ENCODE peak calls at places on chromosome 4, in five cellular contexts. A is CD4-positive, CD25-positive, alpha-beta regulatory T cell; C is transverse colon; N is GM23248; F is mesendoderm. X is an unnamed sample.

GRCh38 chr4:155582971-155583437 is 83.6 kb upstream of the GUCY1A1 start:
- DNase-seq in N (peak; percentile 72), A (peak; percentile 32), C (no peak), F (peak; percentile 44), X (no peak)

GRCh38 chr4:69147334-69147733 is 51.1 kb downstream of the UGT2B7 start:
- DNase-seq in F (no peak), N (no peak), A (no peak), C (no peak), X (no peak)

GRCh38 chr4:139736257-139736626 is 70.6 kb downstream of the MGST2 start:
- DNase-seq in N (peak; percentile 35), A (no peak), C (no peak), F (peak; percentile 37), X (no peak)

GRCh38 chr4:184450045-184450444 is 24.3 kb downstream of the IRF2 start:
- DNase-seq in N (peak; percentile 88), F (no peak), C (no peak), A (no peak), X (no peak)

GRCh38 chr4:34766935-34767859 is 1477.1 kb downstream of the ARAP2 start:
- DNase-seq in N (no peak), F (no peak), A (no peak), C (no peak), X (no peak)

GRCh38 chr4:87555751-87556619 is 26.8 kb upstream of the SPARCL1 start:
- DNase-seq in F (no peak), C (no peak), A (no peak), N (peak; percentile 96), X (no peak)

GRCh38 chr4:67035501-67035900 is 509.8 kb downstream of the CENPC start:
- DNase-seq in F (no peak), N (peak; percentile 0), C (no peak), A (no peak), X (no peak)

GRCh38 chr4:13933163-13933562 is 305.6 kb upstream of the BOD1L1 start:
- DNase-seq in A (no peak), C (no peak), N (peak; percentile 71), F (no peak), X (no peak)

GRCh38 chr4:120299631-120300030 is 233.0 kb upstream of the MAD2L1 start:
- DNase-seq in N (no peak), A (no peak), C (no peak), F (no peak), X (no peak)

GRCh38 chr4:5979981-5980380 is 38.2 kb downstream of the C4orf50 start:
- DNase-seq in A (no peak), F (peak; percentile 81), C (no peak), N (peak; percentile 23), X (no peak)

GRCh38 chr4:159547645-159548308 is 444.9 kb downstream of the RAPGEF2 start:
- DNase-seq in A (no peak), N (peak; percentile 31), C (no peak), F (no peak), X (no peak)

GRCh38 chr4:40301592-40301991 is 33.5 kb upstream of the CHRNA9 start:
- DNase-seq in A (peak; percentile 97), F (no peak), C (peak; percentile 64), N (no peak), X (no peak)

GRCh38 chr4:118280501-118281218 is 72.1 kb downstream of the PRSS12 start:
- DNase-seq in C (peak; percentile 69), N (peak; percentile 72), F (peak; percentile 80), A (peak; percentile 69), X (no peak)

DNA sequence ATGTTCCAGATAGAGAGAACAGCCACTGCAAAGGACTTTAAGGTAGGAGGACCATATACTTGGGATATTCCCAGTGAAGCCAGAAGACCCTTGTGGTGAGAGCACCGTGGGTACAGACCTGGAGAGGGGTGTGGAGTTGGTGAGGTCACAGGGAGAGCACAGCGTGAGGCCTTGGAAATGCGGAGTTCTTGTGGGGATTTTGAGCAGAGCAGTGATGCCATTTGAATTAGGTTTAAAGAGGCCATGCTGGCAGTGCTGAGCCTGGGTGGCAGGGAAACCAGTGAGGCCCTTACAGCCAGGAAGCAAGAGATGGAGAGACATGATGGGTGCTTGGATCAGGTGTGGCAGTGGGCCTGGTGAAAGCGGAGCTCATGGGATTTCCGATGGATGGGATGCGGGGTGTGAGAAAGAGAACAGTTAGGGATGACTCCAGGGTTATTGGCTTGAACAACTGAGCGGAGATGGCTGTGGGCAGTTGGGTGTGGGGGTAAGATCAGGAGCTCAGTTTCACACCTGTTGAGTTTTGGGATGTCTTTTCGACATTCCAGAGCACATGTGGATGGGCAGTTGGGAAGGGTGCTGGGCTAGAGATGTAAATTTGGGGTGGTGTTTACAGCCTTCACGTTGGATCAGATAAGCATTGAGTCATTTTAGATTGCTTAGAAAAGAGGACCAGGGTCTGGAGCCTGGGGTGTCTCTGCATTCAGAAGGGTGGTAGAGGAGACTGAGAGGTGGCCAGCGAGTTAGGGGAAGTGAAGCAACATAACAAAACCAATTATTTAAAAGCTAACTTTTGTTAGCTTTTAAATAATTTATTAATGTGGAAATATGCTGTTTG is 68.9 kb downstream of the TMEM131L start:
- DNase-seq in F (peak; percentile 41), N (no peak), A (no peak), C (no peak), X (no peak)
- H3K4me1 ChIP-seq in F (peaks cover 5% of the 10 kb centered on the region), N (peaks cover 24% of the 10 kb centered on the region), A (peaks cover 88% of the 10 kb centered on the region), C (peaks cover 51% of the 10 kb centered on the region), X (peaks cover 83% of the 10 kb centered on the region)

GRCh38 chr4:7208509-7209451 is 16.4 kb downstream of the SORCS2 start:
- DNase-seq in A (no peak), C (no peak), F (no peak), N (no peak), X (no peak)

GRCh38 chr4:7204656-7205387 is 12.5 kb downstream of the SORCS2 start:
- DNase-seq in N (no peak), F (no peak), C (no peak), A (no peak), X (no peak)

GRCh38 chr4:7207791-7208231 is 15.5 kb downstream of the SORCS2 start:
- DNase-seq in A (no peak), N (peak; percentile 56), C (no peak), F (no peak), X (no peak)

GRCh38 chr4:7206856-7207567 is 14.7 kb downstream of the SORCS2 start:
- DNase-seq in N (peak; percentile 98), C (peak; percentile 66), A (no peak), F (peak; percentile 68), X (peak; percentile 86)

DNA sequence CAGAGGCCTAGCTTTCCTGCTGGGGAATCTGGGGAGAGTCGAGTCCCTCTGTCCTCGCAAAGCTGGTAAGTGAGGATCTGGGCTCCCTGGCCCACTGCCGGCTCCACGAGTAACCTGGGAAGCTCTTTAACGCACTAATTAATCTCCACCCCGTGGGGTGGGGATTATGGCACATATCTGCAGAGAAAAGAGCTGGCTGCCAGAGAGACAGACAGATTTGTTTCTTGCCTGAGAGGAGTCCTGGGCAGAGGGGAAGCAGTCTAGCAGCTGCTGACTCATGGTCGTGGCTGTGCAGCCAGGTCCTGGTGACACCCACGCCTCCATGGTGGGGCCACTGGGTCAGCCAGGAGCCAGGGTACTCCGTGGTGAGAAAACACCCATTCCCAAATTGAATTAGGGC is 14.0 kb downstream of the SORCS2 start:
- DNase-seq in A (no peak), F (peak; percentile 51), N (peak; percentile 91), C (no peak), X (peak; percentile 87)
- H3K27ac ChIP-seq in A (no peak overlapping the region), F (no peak overlapping the region), N (peak overlapping the region; percentile 95), C (peak overlapping the region; percentile 75), X (peak overlapping the region; percentile 68)

GRCh38 chr4:22488136-22488535 is 27.7 kb downstream of the ADGRA3 start:
- DNase-seq in F (no peak), C (no peak), N (no peak), A (no peak), X (no peak)
- H3K4me1 ChIP-seq in F (peaks cover 12% of the 10 kb centered on the region), C (peaks cover 79% of the 10 kb centered on the region), N (peaks cover 18% of the 10 kb centered on the region), A (no peaks in the 10 kb centered on the region), X (peaks cover 14% of the 10 kb centered on the region)

GRCh38 chr4:30744386-30744785 is 24.2 kb downstream of the PCDH7 start:
- DNase-seq in F (no peak), N (no peak), A (no peak), C (no peak), X (no peak)

GRCh38 chr4:30743897-30744296 is 23.7 kb downstream of the PCDH7 start:
- DNase-seq in F (peak; percentile 55), N (no peak), C (no peak), A (no peak), X (no peak)

GRCh38 chr4:30746735-30747134 is 26.6 kb downstream of the PCDH7 start:
- DNase-seq in C (no peak), A (no peak), F (no peak), N (no peak), X (no peak)

GRCh38 chr4:30744957-30745640 is 24.9 kb downstream of the PCDH7 start:
- DNase-seq in C (no peak), F (peak; percentile 77), N (peak; percentile 7), A (no peak), X (no peak)
- H3K27ac ChIP-seq in C (no peak overlapping the region), F (no peak overlapping the region), N (no peak overlapping the region), A (no peak overlapping the region), X (no peak overlapping the region)

GRCh38 chr4:30789219-30789671 is 69.1 kb downstream of the PCDH7 start:
- DNase-seq in C (no peak), A (no peak), F (no peak), N (no peak), X (no peak)
- H3K4me1 ChIP-seq in C (peaks cover 10% of the 10 kb centered on the region), A (no peaks in the 10 kb centered on the region), F (peaks cover 6% of the 10 kb centered on the region), N (no peaks in the 10 kb centered on the region), X (no peaks in the 10 kb centered on the region)

GRCh38 chr4:55706526-55706925 is 70.4 kb upstream of the NMU start:
- DNase-seq in N (no peak), A (no peak), C (no peak), F (no peak), X (no peak)

GRCh38 chr4:55707507-55707906 is 71.4 kb upstream of the NMU start:
- DNase-seq in F (no peak), N (no peak), A (no peak), C (no peak), X (no peak)
- H3K27ac ChIP-seq in F (no peak overlapping the region), N (no peak overlapping the region), A (no peak overlapping the region), C (no peak overlapping the region), X (no peak overlapping the region)

DNA sequence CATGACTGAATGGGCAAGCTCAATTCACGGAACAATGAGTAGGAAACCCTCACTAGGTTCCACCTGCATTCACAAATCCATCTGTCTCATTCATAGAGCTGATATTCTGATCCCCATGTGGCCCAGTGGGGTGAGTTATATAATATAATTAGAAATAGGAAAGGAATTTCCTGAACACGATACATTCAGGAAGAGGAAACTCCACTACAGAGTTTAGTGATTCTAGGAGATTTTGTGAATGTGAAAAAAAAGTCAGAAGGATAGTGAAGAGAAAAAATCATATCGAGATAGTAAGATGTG is 471.2 kb downstream of the GASK1B start:
- DNase-seq in F (no peak), C (no peak), A (no peak), N (no peak), X (no peak)
- H3K4me1 ChIP-seq in F (no peaks in the 10 kb centered on the region), C (no peaks in the 10 kb centered on the region), A (no peaks in the 10 kb centered on the region), N (no peaks in the 10 kb centered on the region), X (peaks cover 9% of the 10 kb centered on the region)

GRCh38 chr4:123399638-123400358 is 3.2 kb downstream of the SPRY1 start:
- DNase-seq in C (no peak), N (peak; percentile 50), F (peak; percentile 18), A (no peak), X (no peak)

GRCh38 chr4:123398803-123399637 is 2.4 kb downstream of the SPRY1 start:
- DNase-seq in F (peak; percentile 85), C (peak; percentile 69), A (peak; percentile 21), N (peak; percentile 75), X (peak; percentile 66)

GRCh38 chr4:123398151-123398802 is 1.7 kb downstream of the SPRY1 start:
- DNase-seq in N (peak; percentile 91), F (peak; percentile 83), C (peak; percentile 83), A (peak; percentile 59), X (peak; percentile 70)

GRCh38 chr4:123396294-123397275 is at the start of gene SPRY1:
- DNase-seq in A (peak; percentile 84), N (peak; percentile 84), C (peak; percentile 93), F (peak; percentile 98), X (peak; percentile 92)

GRCh38 chr4:123397276-123398150 is 918 bp downstream of the SPRY1 start:
- DNase-seq in C (peak; percentile 64), A (peak; percentile 21), F (peak; percentile 83), N (peak; percentile 62), X (peak; percentile 57)
- H3K27ac ChIP-seq in C (peak overlapping the region; percentile 95), A (peak overlapping the region; percentile 47), F (peak overlapping the region; percentile 72), N (no peak overlapping the region), X (peak overlapping the region; percentile 93)